ENCODE peak calls at places on chromosome 22, in four cellular contexts. O is cortex of kidney, J is mammary epithelial cell, Y is HEK293T. M is an unnamed sample.

GRCh38 chr22:49995059-49995412 is 17.5 kb downstream of the IL17REL start:
- DNase-seq in O (no peak), J (no peak), Y (no peak), M (no peak)

GRCh38 chr22:47174096-47174495 is 411.6 kb downstream of the TBC1D22A start:
- DNase-seq in O (no peak), J (no peak), Y (no peak), M (no peak)

GRCh38 chr22:24580276-24580675 is 12.6 kb downstream of the LRRC75B start:
- DNase-seq in O (no peak), J (peak), Y (no peak), M (peak)

GRCh38 chr22:49193901-49194465 is 633.7 kb downstream of the BRD1 start:
- DNase-seq in O (no peak), J (no peak), Y (no peak), M (no peak)

GRCh38 chr22:37204045-37204655 is 8.1 kb downstream of the SSTR3 start:
- DNase-seq in O (no peak), J (no peak), Y (no peak), M (no peak)

GRCh38 chr22:47032956-47033647 is 270.7 kb downstream of the TBC1D22A start:
- DNase-seq in O (no peak), J (no peak), Y (no peak), M (no peak)

GRCh38 chr22:39177456-39177775 is 24.9 kb upstream of the CBX7 start:
- DNase-seq in O (no peak), J (no peak), Y (no peak), M (no peak)

GRCh38 chr22:27980424-27981148 is 61.5 kb upstream of the PITPNB start:
- DNase-seq in O (no peak), J (no peak), Y (no peak), M (no peak)

GRCh38 chr22:26672060-26672471 is 14.7 kb downstream of the MIAT start:
- DNase-seq in O (no peak), J (no peak), Y (no peak), M (no peak)

GRCh38 chr22:23036684-23037428 is 33.5 kb upstream of the GNAZ start:
- DNase-seq in O (no peak), J (no peak), Y (no peak), M (no peak)